ENCODE peak calls at places on chromosome 6, in nine cellular contexts. One of them, this sample, is unnamed.

GRCh38 chr6:48378874-48379407 is 267.9 kb upstream of the PTCHD4 start:
- DNase-seq in HCT116: no peak
- DNase-seq in SK-N-SH: no peak
- DNase-seq in hepatocyte: no peak
- DNase-seq in PC-3: no peak
- DNase-seq in neural progenitor cell: no peak
- DNase-seq in MM.1S: no peak
- DNase-seq in GM23338: no peak
- DNase-seq in GM23248: no peak
- DNase-seq in this sample: no peak

GRCh38 chr6:16698988-16699868 is 62.0 kb downstream of the ATXN1 start:
- DNase-seq in neural progenitor cell: no peak
- DNase-seq in SK-N-SH: no peak
- DNase-seq in HCT116: no peak
- DNase-seq in MM.1S: no peak
- DNase-seq in GM23248: peak
- DNase-seq in PC-3: peak
- DNase-seq in hepatocyte: peak
- DNase-seq in GM23338: no peak
- DNase-seq in this sample: no peak

GRCh38 chr6:126939784-126940183 is 178.7 kb upstream of the RSPO3 start:
- DNase-seq in MM.1S: no peak
- DNase-seq in HCT116: no peak
- DNase-seq in GM23248: no peak
- DNase-seq in PC-3: no peak
- DNase-seq in hepatocyte: no peak
- DNase-seq in neural progenitor cell: no peak
- DNase-seq in GM23338: no peak
- DNase-seq in SK-N-SH: no peak
- DNase-seq in this sample: no peak

GRCh38 chr6:43621078-43621835 is 7.8 kb downstream of the GTPBP2 start:
- DNase-seq in neural progenitor cell: no peak
- DNase-seq in PC-3: no peak
- DNase-seq in MM.1S: no peak
- DNase-seq in GM23338: no peak
- DNase-seq in SK-N-SH: no peak
- DNase-seq in GM23248: no peak
- DNase-seq in hepatocyte: no peak
- DNase-seq in HCT116: no peak
- DNase-seq in this sample: no peak

GRCh38 chr6:46788791-46789190 is 4.4 kb upstream of the MEP1A start:
- DNase-seq in GM23338: no peak
- DNase-seq in MM.1S: no peak
- DNase-seq in HCT116: no peak
- DNase-seq in GM23248: no peak
- DNase-seq in neural progenitor cell: no peak
- DNase-seq in hepatocyte: no peak
- DNase-seq in PC-3: no peak
- DNase-seq in SK-N-SH: no peak
- DNase-seq in this sample: no peak

GRCh38 chr6:35165630-35166071 is 24.5 kb upstream of the TCP11 start:
- DNase-seq in SK-N-SH: no peak
- DNase-seq in GM23338: no peak
- DNase-seq in HCT116: no peak
- DNase-seq in MM.1S: no peak
- DNase-seq in PC-3: peak
- DNase-seq in GM23248: peak
- DNase-seq in hepatocyte: peak
- DNase-seq in neural progenitor cell: no peak
- DNase-seq in this sample: no peak

GRCh38 chr6:54327631-54328030 is 19.4 kb downstream of the TINAG start:
- DNase-seq in MM.1S: peak
- DNase-seq in HCT116: no peak
- DNase-seq in GM23338: no peak
- DNase-seq in PC-3: no peak
- DNase-seq in neural progenitor cell: no peak
- DNase-seq in GM23248: no peak
- DNase-seq in hepatocyte: no peak
- DNase-seq in SK-N-SH: no peak
- DNase-seq in this sample: no peak

GRCh38 chr6:7108964-7109836 is 1.4 kb downstream of the RREB1 start:
- DNase-seq in SK-N-SH: peak
- DNase-seq in neural progenitor cell: peak
- DNase-seq in GM23248: peak
- DNase-seq in HCT116: no peak
- DNase-seq in GM23338: peak
- DNase-seq in PC-3: peak
- DNase-seq in hepatocyte: peak
- DNase-seq in MM.1S: peak
- DNase-seq in this sample: peak

GRCh38 chr6:99605911-99606669 is 543 bp upstream of the PRDM13 start:
- DNase-seq in hepatocyte: no peak
- DNase-seq in MM.1S: no peak
- DNase-seq in GM23338: no peak
- DNase-seq in PC-3: no peak
- DNase-seq in neural progenitor cell: no peak
- DNase-seq in HCT116: no peak
- DNase-seq in GM23248: no peak
- DNase-seq in SK-N-SH: no peak
- DNase-seq in this sample: no peak

GRCh38 chr6:39411465-39411864 is 89.0 kb upstream of the KCNK16 start:
- DNase-seq in HCT116: no peak
- DNase-seq in SK-N-SH: no peak
- DNase-seq in MM.1S: no peak
- DNase-seq in PC-3: peak
- DNase-seq in neural progenitor cell: no peak
- DNase-seq in hepatocyte: no peak
- DNase-seq in GM23248: peak
- DNase-seq in GM23338: no peak
- DNase-seq in this sample: no peak

GRCh38 chr6:42745638-42746451 is at the start of gene TBCC:
- DNase-seq in neural progenitor cell: peak
- DNase-seq in MM.1S: peak
- DNase-seq in GM23248: peak
- DNase-seq in SK-N-SH: peak
- DNase-seq in hepatocyte: peak
- DNase-seq in HCT116: peak
- DNase-seq in GM23338: peak
- DNase-seq in PC-3: peak
- DNase-seq in this sample: peak

GRCh38 chr6:126657556-126658129 is 317.7 kb downstream of the CENPW start:
- DNase-seq in PC-3: peak
- DNase-seq in neural progenitor cell: peak
- DNase-seq in HCT116: peak
- DNase-seq in SK-N-SH: peak
- DNase-seq in hepatocyte: peak
- DNase-seq in GM23338: peak
- DNase-seq in MM.1S: peak
- DNase-seq in GM23248: peak
- DNase-seq in this sample: peak

GRCh38 chr6:19156443-19156842 is 680.7 kb upstream of the ID4 start:
- DNase-seq in GM23338: no peak
- DNase-seq in GM23248: no peak
- DNase-seq in MM.1S: no peak
- DNase-seq in SK-N-SH: no peak
- DNase-seq in HCT116: no peak
- DNase-seq in neural progenitor cell: no peak
- DNase-seq in PC-3: no peak
- DNase-seq in hepatocyte: no peak
- DNase-seq in this sample: no peak

GRCh38 chr6:127951172-127951995 is 50.5 kb upstream of the THEMIS start:
- DNase-seq in hepatocyte: no peak
- DNase-seq in PC-3: no peak
- DNase-seq in neural progenitor cell: no peak
- DNase-seq in GM23248: no peak
- DNase-seq in GM23338: no peak
- DNase-seq in HCT116: no peak
- DNase-seq in MM.1S: peak
- DNase-seq in SK-N-SH: no peak
- DNase-seq in this sample: no peak

DNA sequence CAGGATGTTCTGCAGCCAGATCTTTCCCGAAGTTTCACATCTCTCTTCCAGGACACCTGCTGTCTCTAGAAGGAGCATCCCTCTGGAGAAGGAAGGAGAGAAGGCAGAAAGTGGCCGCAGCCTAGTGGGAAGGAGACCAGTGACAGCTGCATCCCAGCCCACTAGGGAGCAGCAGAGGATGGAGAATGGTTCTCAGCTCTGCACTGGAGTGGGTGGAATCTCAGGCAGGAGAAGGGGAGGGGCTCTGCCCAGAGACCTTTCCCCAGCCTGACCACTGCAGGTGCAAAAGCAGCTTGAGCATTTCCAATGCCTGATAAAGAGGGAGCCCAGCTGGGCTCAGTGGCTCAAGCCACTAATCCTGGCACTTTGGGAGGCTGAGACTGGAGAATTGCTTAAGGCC is 32.3 kb downstream of the NCR2 start:
- DNase-seq in GM23338: peak
- DNase-seq in HCT116: peak
- DNase-seq in MM.1S: no peak
- DNase-seq in GM23248: peak
- DNase-seq in SK-N-SH: peak
- DNase-seq in hepatocyte: peak
- DNase-seq in neural progenitor cell: peak
- DNase-seq in PC-3: peak
- DNase-seq in this sample: peak
- TF ChIP-seq EZH2phosphoT487 in GM23338: no peak
- TF ChIP-seq EZH2phosphoT487 in HCT116: no peak
- TF ChIP-seq EZH2phosphoT487 in MM.1S: no peak
- TF ChIP-seq EZH2phosphoT487 in GM23248: no peak
- TF ChIP-seq EZH2phosphoT487 in SK-N-SH: no peak
- TF ChIP-seq EZH2phosphoT487 in hepatocyte: no peak
- TF ChIP-seq EZH2phosphoT487 in neural progenitor cell: no peak
- TF ChIP-seq EZH2phosphoT487 in PC-3: no peak
- TF ChIP-seq EZH2phosphoT487 in this sample: no peak

DNA sequence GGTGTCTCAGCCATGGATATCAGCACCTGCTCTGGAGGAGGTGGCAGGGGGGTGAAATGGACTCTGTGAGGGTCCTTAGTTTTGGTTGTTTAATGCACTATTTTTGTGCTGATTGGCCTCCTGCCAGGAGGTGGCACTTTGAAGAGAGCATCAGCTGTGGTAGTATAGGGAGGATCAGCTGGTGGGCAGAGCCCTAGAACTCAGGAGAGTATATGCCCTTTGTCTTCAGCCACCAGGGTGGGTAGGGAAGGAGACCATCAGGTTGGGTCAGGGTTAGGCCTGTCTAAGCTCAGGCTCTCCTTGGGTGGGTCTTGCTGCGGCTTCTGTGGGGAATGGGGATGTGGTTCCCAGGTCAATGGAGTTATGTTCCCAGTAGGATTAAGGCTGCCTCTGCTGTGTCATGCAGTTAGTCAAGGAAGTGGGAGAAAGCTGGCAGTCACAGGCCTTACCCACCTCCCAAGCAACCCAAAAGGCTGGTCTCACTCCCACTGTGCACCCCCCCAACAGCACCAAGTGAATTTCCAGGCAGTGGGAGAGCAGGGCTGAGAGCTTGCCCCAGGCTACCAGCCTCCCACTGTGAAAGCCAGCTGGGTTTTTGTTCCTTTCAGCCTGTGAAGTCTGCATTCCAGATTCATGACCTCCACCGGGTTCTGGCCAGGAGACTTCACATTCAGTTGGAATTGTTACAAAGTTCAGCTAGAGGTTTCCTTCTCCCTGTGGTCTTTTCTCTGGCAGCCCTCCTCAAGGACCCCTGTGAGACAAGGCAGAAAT is 5.7 kb upstream of the OSTM1 start:
- DNase-seq in SK-N-SH: no peak
- DNase-seq in GM23248: peak
- DNase-seq in HCT116: no peak
- DNase-seq in GM23338: peak
- DNase-seq in neural progenitor cell: no peak
- DNase-seq in MM.1S: no peak
- DNase-seq in hepatocyte: no peak
- DNase-seq in PC-3: peak
- DNase-seq in this sample: no peak
- TF ChIP-seq EZH2phosphoT487 in SK-N-SH: no peak
- TF ChIP-seq EZH2phosphoT487 in GM23248: no peak
- TF ChIP-seq EZH2phosphoT487 in HCT116: no peak
- TF ChIP-seq EZH2phosphoT487 in GM23338: no peak
- TF ChIP-seq EZH2phosphoT487 in neural progenitor cell: no peak
- TF ChIP-seq EZH2phosphoT487 in MM.1S: no peak
- TF ChIP-seq EZH2phosphoT487 in hepatocyte: no peak
- TF ChIP-seq EZH2phosphoT487 in PC-3: no peak
- TF ChIP-seq EZH2phosphoT487 in this sample: no peak

GRCh38 chr6:107578642-107579332 is 88.9 kb downstream of the SOBP start:
- DNase-seq in PC-3: no peak
- DNase-seq in neural progenitor cell: peak
- DNase-seq in hepatocyte: no peak
- DNase-seq in GM23338: peak
- DNase-seq in SK-N-SH: peak
- DNase-seq in GM23248: no peak
- DNase-seq in MM.1S: no peak
- DNase-seq in HCT116: no peak
- DNase-seq in this sample: no peak
- TF ChIP-seq EZH2phosphoT487 in PC-3: no peak
- TF ChIP-seq EZH2phosphoT487 in neural progenitor cell: peak
- TF ChIP-seq EZH2phosphoT487 in hepatocyte: no peak
- TF ChIP-seq EZH2phosphoT487 in GM23338: no peak
- TF ChIP-seq EZH2phosphoT487 in SK-N-SH: no peak
- TF ChIP-seq EZH2phosphoT487 in GM23248: no peak
- TF ChIP-seq EZH2phosphoT487 in MM.1S: no peak
- TF ChIP-seq EZH2phosphoT487 in HCT116: no peak
- TF ChIP-seq EZH2phosphoT487 in this sample: no peak

DNA sequence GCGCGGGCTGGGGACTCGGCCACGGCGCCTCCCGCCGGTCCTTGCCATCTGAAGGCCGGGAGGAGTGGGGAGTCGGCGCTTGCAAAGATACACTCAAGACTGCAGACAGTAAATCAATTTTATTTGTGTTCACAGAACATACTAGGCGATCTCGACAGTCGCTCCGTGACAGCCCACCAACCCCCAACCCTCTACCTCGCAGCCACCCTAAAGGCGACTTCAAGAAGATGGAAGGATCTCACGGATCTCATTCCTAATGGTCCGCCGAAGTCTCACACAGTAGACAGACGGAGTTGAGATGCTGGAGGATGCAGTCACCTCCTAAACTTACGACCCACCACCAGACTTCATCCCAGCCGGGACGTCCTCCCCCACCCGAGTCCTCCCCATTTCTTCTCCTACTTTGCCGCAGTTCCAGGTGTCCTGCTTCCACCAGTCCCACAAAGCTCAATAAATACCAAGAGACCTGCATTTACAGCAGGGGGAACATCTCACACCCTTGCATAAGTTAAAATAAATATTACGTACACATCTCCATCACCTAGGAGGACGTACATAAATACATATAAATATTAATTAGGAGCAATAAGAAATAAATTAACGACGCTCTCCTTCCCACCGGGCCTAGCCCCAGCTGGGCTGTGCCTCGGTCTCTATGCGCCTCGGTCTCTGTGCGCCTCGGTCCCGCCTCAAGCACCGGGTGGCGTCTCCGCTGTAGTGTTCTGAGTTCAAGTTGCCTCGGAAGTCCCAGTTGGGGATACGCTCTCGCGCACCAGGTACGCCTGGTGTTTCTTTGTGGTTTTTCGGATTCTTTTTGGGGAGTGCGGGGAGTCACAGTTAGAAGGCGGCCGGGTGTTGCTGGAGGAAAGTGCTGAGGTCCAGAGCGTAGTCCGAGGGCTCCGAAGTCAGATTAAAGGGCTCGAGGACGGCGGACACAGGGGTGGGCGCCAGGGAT is 889 bp upstream of the FLOT1 start:
- DNase-seq in hepatocyte: no peak
- DNase-seq in GM23248: peak
- DNase-seq in SK-N-SH: peak
- DNase-seq in PC-3: no peak
- DNase-seq in MM.1S: peak
- DNase-seq in HCT116: no peak
- DNase-seq in GM23338: no peak
- DNase-seq in neural progenitor cell: no peak
- DNase-seq in this sample: no peak
- TF ChIP-seq EZH2phosphoT487 in hepatocyte: no peak
- TF ChIP-seq EZH2phosphoT487 in GM23248: peak
- TF ChIP-seq EZH2phosphoT487 in SK-N-SH: no peak
- TF ChIP-seq EZH2phosphoT487 in PC-3: no peak
- TF ChIP-seq EZH2phosphoT487 in MM.1S: no peak
- TF ChIP-seq EZH2phosphoT487 in HCT116: no peak
- TF ChIP-seq EZH2phosphoT487 in GM23338: no peak
- TF ChIP-seq EZH2phosphoT487 in neural progenitor cell: peak
- TF ChIP-seq EZH2phosphoT487 in this sample: no peak

This sample was measured in OCI-LY7.